ENCODE peak calls at places on chromosome 15, in eight cellular contexts. One of them, this sample, is unnamed.

GRCh38 chr15:67805008-67805681 is 20.2 kb upstream of the SKOR1 start:
- DNase-seq in HFF-Myc: no peak
- DNase-seq in pancreas: no peak
- DNase-seq in CD8-positive, alpha-beta memory T cell: no peak
- DNase-seq in cardiac fibroblast: no peak
- DNase-seq in BE2C: no peak
- DNase-seq in upper lobe of right lung: peak; percentile 54
- DNase-seq in fibroblast of gingiva: no peak
- DNase-seq in this sample: no peak

GRCh38 chr15:51731549-51732267 is 5.7 kb downstream of the LYSMD2 start:
- DNase-seq in HFF-Myc: no peak
- DNase-seq in pancreas: no peak
- DNase-seq in CD8-positive, alpha-beta memory T cell: peak; percentile 15
- DNase-seq in cardiac fibroblast: peak; percentile 72
- DNase-seq in BE2C: no peak
- DNase-seq in upper lobe of right lung: no peak
- DNase-seq in fibroblast of gingiva: peak; percentile 49
- DNase-seq in this sample: peak; percentile 85

GRCh38 chr15:82139823-82140268 is 94.0 kb upstream of the MEX3B start:
- DNase-seq in HFF-Myc: no peak
- DNase-seq in pancreas: no peak
- DNase-seq in CD8-positive, alpha-beta memory T cell: no peak
- DNase-seq in cardiac fibroblast: peak; percentile 80
- DNase-seq in BE2C: no peak
- DNase-seq in upper lobe of right lung: no peak
- DNase-seq in fibroblast of gingiva: peak; percentile 51
- DNase-seq in this sample: peak; percentile 70

GRCh38 chr15:75646944-75647364 is 758 bp upstream of the SNX33 start:
- DNase-seq in HFF-Myc: no peak
- DNase-seq in pancreas: peak; percentile 74
- DNase-seq in CD8-positive, alpha-beta memory T cell: no peak
- DNase-seq in cardiac fibroblast: no peak
- DNase-seq in BE2C: no peak
- DNase-seq in upper lobe of right lung: peak; percentile 79
- DNase-seq in fibroblast of gingiva: no peak
- DNase-seq in this sample: no peak

GRCh38 chr15:29670945-29671307 is 151.3 kb downstream of the TJP1 start:
- DNase-seq in HFF-Myc: no peak
- DNase-seq in pancreas: peak; percentile 72
- DNase-seq in CD8-positive, alpha-beta memory T cell: no peak
- DNase-seq in cardiac fibroblast: peak; percentile 95
- DNase-seq in BE2C: no peak
- DNase-seq in upper lobe of right lung: no peak
- DNase-seq in fibroblast of gingiva: peak; percentile 76
- DNase-seq in this sample: peak; percentile 61

GRCh38 chr15:27358751-27359434 is 387.9 kb downstream of the GABRG3 start:
- DNase-seq in HFF-Myc: no peak
- DNase-seq in pancreas: peak; percentile 62
- DNase-seq in CD8-positive, alpha-beta memory T cell: no peak
- DNase-seq in cardiac fibroblast: no peak
- DNase-seq in BE2C: peak; percentile 75
- DNase-seq in upper lobe of right lung: no peak
- DNase-seq in fibroblast of gingiva: no peak
- DNase-seq in this sample: no peak

GRCh38 chr15:92392462-92392861 is 1.2 kb upstream of the ST8SIA2 start:
- DNase-seq in HFF-Myc: no peak
- DNase-seq in pancreas: no peak
- DNase-seq in CD8-positive, alpha-beta memory T cell: no peak
- DNase-seq in cardiac fibroblast: no peak
- DNase-seq in BE2C: no peak
- DNase-seq in upper lobe of right lung: no peak
- DNase-seq in fibroblast of gingiva: no peak
- DNase-seq in this sample: no peak

GRCh38 chr15:66657062-66658020 is 44.7 kb upstream of the SMAD6 start:
- DNase-seq in HFF-Myc: peak; percentile 3
- DNase-seq in pancreas: no peak
- DNase-seq in CD8-positive, alpha-beta memory T cell: no peak
- DNase-seq in cardiac fibroblast: no peak
- DNase-seq in BE2C: no peak
- DNase-seq in upper lobe of right lung: no peak
- DNase-seq in fibroblast of gingiva: peak; percentile 11
- DNase-seq in this sample: no peak

GRCh38 chr15:77696006-77696631 is 63.4 kb upstream of the LINGO1 start:
- DNase-seq in HFF-Myc: no peak
- DNase-seq in pancreas: no peak
- DNase-seq in CD8-positive, alpha-beta memory T cell: no peak
- DNase-seq in cardiac fibroblast: no peak
- DNase-seq in BE2C: no peak
- DNase-seq in upper lobe of right lung: no peak
- DNase-seq in fibroblast of gingiva: no peak
- DNase-seq in this sample: no peak

GRCh38 chr15:70343961-70344360 is 246.2 kb upstream of the TLE3 start:
- DNase-seq in HFF-Myc: no peak
- DNase-seq in pancreas: no peak
- DNase-seq in CD8-positive, alpha-beta memory T cell: no peak
- DNase-seq in cardiac fibroblast: no peak
- DNase-seq in BE2C: no peak
- DNase-seq in upper lobe of right lung: no peak
- DNase-seq in fibroblast of gingiva: no peak
- DNase-seq in this sample: no peak

GRCh38 chr15:100602822-100603393 is 519 bp downstream of the ASB7 start:
- DNase-seq in HFF-Myc: no peak
- DNase-seq in pancreas: no peak
- DNase-seq in CD8-positive, alpha-beta memory T cell: peak; percentile 20
- DNase-seq in cardiac fibroblast: peak; percentile 18
- DNase-seq in BE2C: no peak
- DNase-seq in upper lobe of right lung: no peak
- DNase-seq in fibroblast of gingiva: no peak
- DNase-seq in this sample: peak; percentile 20

GRCh38 chr15:43220991-43221403 is at the start of gene EPB42:
- DNase-seq in HFF-Myc: no peak
- DNase-seq in pancreas: no peak
- DNase-seq in CD8-positive, alpha-beta memory T cell: no peak
- DNase-seq in cardiac fibroblast: no peak
- DNase-seq in BE2C: no peak
- DNase-seq in upper lobe of right lung: no peak
- DNase-seq in fibroblast of gingiva: no peak
- DNase-seq in this sample: no peak

GRCh38 chr15:91302588-91303439 is 202.8 kb downstream of the SV2B start:
- DNase-seq in HFF-Myc: peak; percentile 24
- DNase-seq in pancreas: no peak
- DNase-seq in CD8-positive, alpha-beta memory T cell: no peak
- DNase-seq in cardiac fibroblast: peak; percentile 80
- DNase-seq in BE2C: peak; percentile 59
- DNase-seq in upper lobe of right lung: no peak
- DNase-seq in fibroblast of gingiva: peak; percentile 49
- DNase-seq in this sample: peak; percentile 63

GRCh38 chr15:38349251-38349650 is 96.6 kb downstream of the SPRED1 start:
- DNase-seq in HFF-Myc: no peak
- DNase-seq in pancreas: no peak
- DNase-seq in CD8-positive, alpha-beta memory T cell: no peak
- DNase-seq in cardiac fibroblast: peak; percentile 47
- DNase-seq in BE2C: no peak
- DNase-seq in upper lobe of right lung: no peak
- DNase-seq in fibroblast of gingiva: no peak
- DNase-seq in this sample: peak; percentile 62

GRCh38 chr15:95624100-95624499 is 706.4 kb upstream of the NR2F2 start:
- DNase-seq in HFF-Myc: no peak
- DNase-seq in pancreas: no peak
- DNase-seq in CD8-positive, alpha-beta memory T cell: no peak
- DNase-seq in cardiac fibroblast: no peak
- DNase-seq in BE2C: no peak
- DNase-seq in upper lobe of right lung: no peak
- DNase-seq in fibroblast of gingiva: no peak
- DNase-seq in this sample: no peak

GRCh38 chr15:80923668-80924067 is 66.0 kb downstream of the MESD start:
- DNase-seq in HFF-Myc: no peak
- DNase-seq in pancreas: no peak
- DNase-seq in CD8-positive, alpha-beta memory T cell: no peak
- DNase-seq in cardiac fibroblast: no peak
- DNase-seq in BE2C: no peak
- DNase-seq in upper lobe of right lung: no peak
- DNase-seq in fibroblast of gingiva: no peak
- DNase-seq in this sample: peak; percentile 57

GRCh38 chr15:80093854-80094418 is 34.5 kb downstream of the ZFAND6 start:
- DNase-seq in HFF-Myc: no peak
- DNase-seq in pancreas: peak; percentile 61
- DNase-seq in CD8-positive, alpha-beta memory T cell: no peak
- DNase-seq in cardiac fibroblast: peak; percentile 9
- DNase-seq in BE2C: peak; percentile 68
- DNase-seq in upper lobe of right lung: peak; percentile 69
- DNase-seq in fibroblast of gingiva: no peak
- DNase-seq in this sample: no peak

GRCh38 chr15:97995881-97996603 is 35.5 kb downstream of the ARRDC4 start:
- DNase-seq in HFF-Myc: no peak
- DNase-seq in pancreas: no peak
- DNase-seq in CD8-positive, alpha-beta memory T cell: no peak
- DNase-seq in cardiac fibroblast: peak; percentile 5
- DNase-seq in BE2C: peak; percentile 18
- DNase-seq in upper lobe of right lung: no peak
- DNase-seq in fibroblast of gingiva: no peak
- DNase-seq in this sample: no peak

GRCh38 chr15:28934645-28935044 is 48.9 kb downstream of the APBA2 start:
- DNase-seq in HFF-Myc: no peak
- DNase-seq in pancreas: peak; percentile 38
- DNase-seq in CD8-positive, alpha-beta memory T cell: no peak
- DNase-seq in cardiac fibroblast: no peak
- DNase-seq in BE2C: no peak
- DNase-seq in upper lobe of right lung: peak; percentile 17
- DNase-seq in fibroblast of gingiva: no peak
- DNase-seq in this sample: no peak

GRCh38 chr15:29522373-29523276 is 253.0 kb upstream of the NSMCE3 start:
- DNase-seq in HFF-Myc: no peak
- DNase-seq in pancreas: no peak
- DNase-seq in CD8-positive, alpha-beta memory T cell: no peak
- DNase-seq in cardiac fibroblast: no peak
- DNase-seq in BE2C: no peak
- DNase-seq in upper lobe of right lung: no peak
- DNase-seq in fibroblast of gingiva: no peak
- DNase-seq in this sample: no peak

GRCh38 chr15:68958597-68958996 is 28.3 kb downstream of the SPESP1 start:
- DNase-seq in HFF-Myc: no peak
- DNase-seq in pancreas: no peak
- DNase-seq in CD8-positive, alpha-beta memory T cell: no peak
- DNase-seq in cardiac fibroblast: no peak
- DNase-seq in BE2C: no peak
- DNase-seq in upper lobe of right lung: no peak
- DNase-seq in fibroblast of gingiva: no peak
- DNase-seq in this sample: no peak

GRCh38 chr15:66007663-66008262 is 138.5 kb downstream of the RAB11A start:
- DNase-seq in HFF-Myc: no peak
- DNase-seq in pancreas: no peak
- DNase-seq in CD8-positive, alpha-beta memory T cell: no peak
- DNase-seq in cardiac fibroblast: no peak
- DNase-seq in BE2C: no peak
- DNase-seq in upper lobe of right lung: no peak
- DNase-seq in fibroblast of gingiva: no peak
- DNase-seq in this sample: no peak

GRCh38 chr15:62619105-62619504 is 423.4 kb upstream of the TPM1 start:
- DNase-seq in HFF-Myc: no peak
- DNase-seq in pancreas: no peak
- DNase-seq in CD8-positive, alpha-beta memory T cell: no peak
- DNase-seq in cardiac fibroblast: no peak
- DNase-seq in BE2C: no peak
- DNase-seq in upper lobe of right lung: no peak
- DNase-seq in fibroblast of gingiva: no peak
- DNase-seq in this sample: peak; percentile 18

GRCh38 chr15:80177151-80177550 is 24.4 kb downstream of the FAH start:
- DNase-seq in HFF-Myc: no peak
- DNase-seq in pancreas: no peak
- DNase-seq in CD8-positive, alpha-beta memory T cell: no peak
- DNase-seq in cardiac fibroblast: peak; percentile 45
- DNase-seq in BE2C: no peak
- DNase-seq in upper lobe of right lung: no peak
- DNase-seq in fibroblast of gingiva: peak; percentile 47
- DNase-seq in this sample: no peak

GRCh38 chr15:38130739-38131498 is 121.7 kb upstream of the SPRED1 start:
- DNase-seq in HFF-Myc: peak; percentile 99
- DNase-seq in pancreas: no peak
- DNase-seq in CD8-positive, alpha-beta memory T cell: no peak
- DNase-seq in cardiac fibroblast: peak; percentile 99
- DNase-seq in BE2C: no peak
- DNase-seq in upper lobe of right lung: peak; percentile 82
- DNase-seq in fibroblast of gingiva: peak; percentile 99
- DNase-seq in this sample: peak; percentile 98

GRCh38 chr15:76973362-76973743 is 21.6 kb upstream of the PSTPIP1 start:
- DNase-seq in HFF-Myc: no peak
- DNase-seq in pancreas: no peak
- DNase-seq in CD8-positive, alpha-beta memory T cell: peak; percentile 52
- DNase-seq in cardiac fibroblast: peak; percentile 69
- DNase-seq in BE2C: peak; percentile 76
- DNase-seq in upper lobe of right lung: no peak
- DNase-seq in fibroblast of gingiva: no peak
- DNase-seq in this sample: peak; percentile 20

GRCh38 chr15:42577514-42578031 is 2.2 kb downstream of the STARD9 start:
- DNase-seq in HFF-Myc: no peak
- DNase-seq in pancreas: no peak
- DNase-seq in CD8-positive, alpha-beta memory T cell: no peak
- DNase-seq in cardiac fibroblast: peak; percentile 83
- DNase-seq in BE2C: no peak
- DNase-seq in upper lobe of right lung: no peak
- DNase-seq in fibroblast of gingiva: peak; percentile 82
- DNase-seq in this sample: peak; percentile 79

GRCh38 chr15:69194854-69195253 is 34.4 kb downstream of the GLCE start:
- DNase-seq in HFF-Myc: no peak
- DNase-seq in pancreas: no peak
- DNase-seq in CD8-positive, alpha-beta memory T cell: no peak
- DNase-seq in cardiac fibroblast: no peak
- DNase-seq in BE2C: no peak
- DNase-seq in upper lobe of right lung: no peak
- DNase-seq in fibroblast of gingiva: no peak
- DNase-seq in this sample: no peak

GRCh38 chr15:65660927-65661326 is 39.2 kb downstream of the SLC24A1 start:
- DNase-seq in HFF-Myc: no peak
- DNase-seq in pancreas: no peak
- DNase-seq in CD8-positive, alpha-beta memory T cell: no peak
- DNase-seq in cardiac fibroblast: peak; percentile 76
- DNase-seq in BE2C: no peak
- DNase-seq in upper lobe of right lung: no peak
- DNase-seq in fibroblast of gingiva: peak; percentile 72
- DNase-seq in this sample: peak; percentile 70

GRCh38 chr15:62426387-62426956 is 261.4 kb upstream of the C2CD4B start:
- DNase-seq in HFF-Myc: no peak
- DNase-seq in pancreas: no peak
- DNase-seq in CD8-positive, alpha-beta memory T cell: no peak
- DNase-seq in cardiac fibroblast: peak; percentile 12
- DNase-seq in BE2C: no peak
- DNase-seq in upper lobe of right lung: no peak
- DNase-seq in fibroblast of gingiva: peak; percentile 52
- DNase-seq in this sample: no peak